ENCODE peak calls at places on chromosomes 16 and 17, in ten cellular contexts. L is colonic mucosa, N is prostate gland, K is A673, Z is GM23338, Q is heart left ventricle, J is IMR-90, W is choroid plexus epithelial cell, I is tibial nerve, B is tibial artery. S is an unnamed sample.

GRCh38 chr17:75504347-75505151 is 10.8 kb downstream of the CASKIN2 start:
- DNase-seq in L (peak), N (no peak), K (no peak), Z (peak), Q (no peak), J (no peak), W (no peak), I (no peak), B (no peak), S (no peak)

GRCh38 chr17:7538891-7539290 is 10.0 kb upstream of the TNFSF12 start:
- DNase-seq in L (no peak), N (no peak), K (no peak), Z (no peak), Q (no peak), J (peak), W (peak), I (no peak), B (no peak), S (peak)

GRCh38 chr16:75088226-75088625 is 28.4 kb downstream of the LDHD start:
- DNase-seq in L (no peak), N (no peak), K (no peak), Z (no peak), Q (no peak), J (no peak), W (no peak), I (no peak), B (no peak), S (no peak)

GRCh38 chr16:2181952-2182351 is 14.5 kb downstream of the CASKIN1 start:
- DNase-seq in L (no peak), N (no peak), K (no peak), Z (no peak), Q (no peak), J (no peak), W (no peak), I (no peak), B (no peak), S (no peak)

GRCh38 chr16:88784074-88784855 is 755 bp downstream of the PIEZO1 start:
- DNase-seq in L (peak), N (peak), K (peak), Z (peak), Q (peak), J (peak), W (peak), I (peak), B (peak), S (peak)

GRCh38 chr16:53022374-53022773 is 30.3 kb downstream of the CHD9NB start:
- DNase-seq in L (peak), N (peak), K (peak), Z (peak), Q (peak), J (peak), W (peak), I (no peak), B (no peak), S (peak)

GRCh38 chr16:69397821-69398521 is 12.2 kb upstream of the TERF2 start:
- DNase-seq in L (peak), N (no peak), K (peak), Z (peak), Q (peak), J (peak), W (peak), I (peak), B (peak), S (peak)

GRCh38 chr16:71369494-71369893 is 11.0 kb downstream of the CALB2 start:
- DNase-seq in L (no peak), N (no peak), K (no peak), Z (no peak), Q (no peak), J (no peak), W (no peak), I (no peak), B (no peak), S (no peak)

GRCh38 chr16:22425847-22426246 is 51.4 kb upstream of the CDR2 start:
- DNase-seq in L (no peak), N (no peak), K (no peak), Z (peak), Q (no peak), J (no peak), W (no peak), I (no peak), B (no peak), S (no peak)

GRCh38 chr17:27157297-27157696 is 136.6 kb upstream of the WSB1 start:
- DNase-seq in L (no peak), N (no peak), K (no peak), Z (no peak), Q (no peak), J (no peak), W (no peak), I (no peak), B (no peak), S (no peak)

GRCh38 chr16:50696575-50697420 is 3.4 kb downstream of the NOD2 start:
- DNase-seq in L (peak), N (peak), K (no peak), Z (no peak), Q (peak), J (peak), W (peak), I (peak), B (peak), S (peak)

GRCh38 chr17:74833501-74834361 is 26.0 kb downstream of the GRIN2C start:
- DNase-seq in L (no peak), N (no peak), K (no peak), Z (no peak), Q (peak), J (peak), W (peak), I (peak), B (peak), S (peak)

GRCh38 chr17:79085921-79086551 is 11.4 kb downstream of the ENGASE start:
- DNase-seq in L (no peak), N (no peak), K (no peak), Z (no peak), Q (no peak), J (no peak), W (no peak), I (no peak), B (no peak), S (no peak)

GRCh38 chr17:3213587-3213986 is 6.1 kb downstream of the OR1A1 start:
- DNase-seq in L (no peak), N (no peak), K (no peak), Z (peak), Q (no peak), J (no peak), W (no peak), I (no peak), B (no peak), S (no peak)
- H3K4me3 ChIP-seq in L (no peak), N (no peak), K (no peak), Z (no peak), Q (no peak), J (no peak), W (no peak), I (no peak), B (no peak), S (no peak)

GRCh38 chr16:739560-740458 is 988 bp downstream of the CIAO3 start:
- DNase-seq in L (peak), N (no peak), K (no peak), Z (no peak), Q (no peak), J (no peak), W (no peak), I (no peak), B (no peak), S (no peak)
- TF ChIP-seq CTCF in L (no peak), N (no peak), K (no peak), Z (no peak), Q (no peak), J (no peak), W (no peak), I (no peak), B (no peak), S (no peak)

DNA sequence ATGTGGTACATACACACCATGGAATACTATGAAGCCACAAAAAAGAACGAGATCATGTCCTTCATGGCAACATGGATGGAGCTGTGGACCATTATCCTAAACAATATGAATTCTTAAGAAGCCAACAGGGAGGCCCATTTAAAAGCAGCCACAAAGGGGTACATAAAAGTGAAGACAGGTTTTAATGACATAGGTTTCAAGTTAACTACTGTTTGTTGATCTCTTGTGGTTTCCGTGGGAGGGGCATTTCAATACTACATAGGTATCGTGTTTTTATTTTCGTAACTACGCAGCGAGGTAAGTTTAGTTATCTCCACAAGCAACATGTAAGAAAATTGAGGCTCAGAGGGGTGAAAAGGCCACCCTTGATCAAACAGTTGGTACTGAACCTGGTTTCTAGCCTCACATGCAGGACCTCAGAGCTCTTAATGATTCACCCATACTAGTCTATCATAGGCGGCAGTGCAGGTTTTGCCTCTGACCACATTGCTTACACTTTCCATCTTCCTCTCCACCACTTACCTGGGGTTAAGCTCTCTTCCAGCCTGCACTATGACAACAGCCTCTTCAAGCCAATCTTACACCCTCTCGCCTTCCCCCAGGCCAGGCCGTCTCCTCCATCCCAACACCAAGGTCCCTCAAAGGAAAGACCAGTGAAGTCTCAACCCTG is 534.1 kb upstream of the HSBP1 start:
- DNase-seq in L (no peak), N (no peak), K (no peak), Z (no peak), Q (no peak), J (no peak), W (no peak), I (no peak), B (no peak), S (no peak)
- H3K4me3 ChIP-seq in L (no peak), N (no peak), K (no peak), Z (no peak), Q (no peak), J (no peak), W (no peak), I (no peak), B (no peak), S (no peak)

GRCh38 chr17:50212121-50212843 is 10.9 kb upstream of the COL1A1 start:
- DNase-seq in L (peak), N (no peak), K (no peak), Z (no peak), Q (no peak), J (peak), W (peak), I (peak), B (peak), S (peak)

GRCh38 chr17:50210249-50211225 is 9.1 kb upstream of the COL1A1 start:
- DNase-seq in L (peak), N (no peak), K (peak), Z (peak), Q (peak), J (peak), W (peak), I (no peak), B (peak), S (peak)

GRCh38 chr17:50214986-50215730 is 13.7 kb upstream of the COL1A1 start:
- DNase-seq in L (no peak), N (no peak), K (no peak), Z (no peak), Q (no peak), J (no peak), W (no peak), I (no peak), B (peak), S (no peak)

GRCh38 chr17:50211249-50212120 is 10.1 kb upstream of the COL1A1 start:
- DNase-seq in L (no peak), N (no peak), K (no peak), Z (no peak), Q (no peak), J (no peak), W (no peak), I (peak), B (peak), S (no peak)

DNA sequence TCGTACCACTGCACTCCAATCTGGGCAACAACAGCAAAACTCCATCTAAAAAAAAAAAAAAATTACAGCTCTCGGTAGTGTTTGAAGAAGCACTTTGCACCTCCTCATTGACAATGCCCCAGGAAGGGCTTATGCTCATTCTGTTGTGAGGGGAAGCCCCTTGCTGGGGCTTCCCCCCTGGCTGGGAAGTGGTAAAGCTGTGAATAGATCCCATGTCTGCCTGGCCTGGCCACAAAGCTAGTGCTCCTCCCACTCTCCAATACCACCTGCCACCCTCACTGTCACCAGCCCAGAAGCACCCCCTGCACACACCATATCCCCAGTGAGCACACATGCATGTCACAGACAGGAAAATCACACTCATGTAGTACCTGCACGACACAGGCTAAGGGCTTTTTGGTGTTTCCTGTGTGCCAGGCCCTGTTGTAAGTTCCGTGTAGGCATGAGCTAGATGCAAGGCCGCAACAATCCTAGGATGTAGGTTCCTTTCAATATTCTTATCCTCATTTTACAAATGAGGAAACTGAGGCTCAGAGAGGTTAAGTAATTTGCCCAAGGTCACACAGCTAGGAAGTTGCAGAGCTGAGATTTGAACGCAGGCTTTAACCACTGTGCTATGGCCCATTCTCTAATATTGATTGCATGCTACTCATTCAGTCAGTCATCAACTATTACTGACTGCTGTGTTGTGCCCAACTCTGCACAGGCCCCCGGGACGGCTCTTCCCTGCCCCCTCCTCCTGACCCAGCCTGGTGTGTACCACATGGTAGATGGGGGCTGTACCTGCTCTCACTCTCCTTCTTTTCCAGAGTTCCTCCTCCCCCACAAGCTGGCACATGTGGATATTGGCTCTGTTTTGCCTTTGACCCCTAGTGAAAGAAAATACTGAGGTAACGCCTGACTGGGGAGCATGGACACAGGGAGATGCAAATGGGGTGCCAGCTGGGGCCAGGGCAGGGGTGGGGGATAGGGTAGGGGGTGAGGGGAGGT is 11.9 kb upstream of the COL1A1 start:
- DNase-seq in L (peak), N (no peak), K (peak), Z (peak), Q (no peak), J (peak), W (no peak), I (no peak), B (peak), S (no peak)
- TF ChIP-seq CTCF in L (no peak), N (no peak), K (peak), Z (no peak), Q (no peak), J (peak), W (no peak), I (no peak), B (no peak), S (no peak)

GRCh38 chr16:83808573-83809014 is 816 bp downstream of the HSBP1 start:
- DNase-seq in L (no peak), N (no peak), K (no peak), Z (no peak), Q (no peak), J (no peak), W (no peak), I (no peak), B (no peak), S (peak)

GRCh38 chr16:83806036-83806435 is 1.7 kb upstream of the HSBP1 start:
- DNase-seq in L (no peak), N (no peak), K (no peak), Z (no peak), Q (no peak), J (no peak), W (no peak), I (no peak), B (no peak), S (no peak)

GRCh38 chr16:83806721-83807120 is 1.1 kb upstream of the HSBP1 start:
- DNase-seq in L (no peak), N (no peak), K (no peak), Z (no peak), Q (no peak), J (no peak), W (no peak), I (no peak), B (no peak), S (no peak)

GRCh38 chr16:83807710-83808572 is at the start of gene HSBP1:
- DNase-seq in L (peak), N (peak), K (peak), Z (peak), Q (peak), J (peak), W (peak), I (peak), B (peak), S (peak)

DNA sequence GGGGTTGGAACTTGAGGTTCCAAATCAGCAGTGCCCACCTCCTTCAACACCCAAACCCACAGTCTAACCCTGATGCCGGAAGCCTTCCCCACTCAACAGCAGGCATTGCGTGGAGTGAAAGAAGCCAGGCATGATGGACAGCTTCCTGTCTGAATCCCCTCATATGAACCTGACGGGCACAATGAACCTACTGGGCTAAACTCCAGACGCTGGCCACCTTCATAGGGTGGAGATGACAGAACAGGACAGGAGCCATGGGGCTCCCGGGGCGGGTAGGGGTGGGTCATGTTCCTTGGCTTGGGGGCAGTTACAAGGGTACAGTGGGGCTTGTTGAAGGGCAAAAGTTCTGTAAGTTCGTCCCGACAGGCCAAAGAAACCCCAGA is 460 bp upstream of the HSBP1 start:
- DNase-seq in L (peak), N (no peak), K (no peak), Z (no peak), Q (no peak), J (no peak), W (no peak), I (no peak), B (no peak), S (no peak)
- H3K4me3 ChIP-seq in L (peak), N (peak), K (peak), Z (peak), Q (no peak), J (no peak), W (peak), I (peak), B (peak), S (no peak)